ENCODE peak calls at places on chromosomes 12 and 14, in five cellular contexts. L is fibroblast of lung, W is MM.1S, M is HCT116, C is psoas muscle. F is an unnamed sample. For H3K27me3, the result is how much of the 10 kb centered on the place peaks cover.

GRCh38 chr12:57476162-57476992 is 3.3 kb downstream of the ARHGAP9 start:
- DNase-seq in L (no peak), W (no peak), M (no peak), C (no peak), F (no peak)

GRCh38 chr12:95412826-95413311 is 61.1 kb upstream of the METAP2 start:
- DNase-seq in L (peak), W (no peak), M (peak), C (no peak), F (peak)

GRCh38 chr12:112285600-112286401 is 96.4 kb downstream of the HECTD4 start:
- DNase-seq in L (no peak), W (no peak), M (no peak), C (no peak), F (no peak)

GRCh38 chr12:1836241-1836803 is 16.0 kb downstream of the LRTM2 start:
- DNase-seq in L (no peak), W (no peak), M (no peak), C (peak), F (no peak)

GRCh38 chr12:24496755-24497154 is 452.1 kb downstream of the BCAT1 start:
- DNase-seq in L (peak), W (no peak), M (no peak), C (no peak), F (peak)

GRCh38 chr12:45268672-45269406 is 52.9 kb downstream of the ANO6 start:
- DNase-seq in L (peak), W (peak), M (peak), C (peak), F (peak)

GRCh38 chr12:54683388-54683787 is 35.2 kb upstream of the DCD start:
- DNase-seq in L (no peak), W (no peak), M (no peak), C (no peak), F (no peak)

GRCh38 chr12:31117203-31118011 is 43.7 kb downstream of the DDX11 start:
- DNase-seq in L (peak), W (peak), M (peak), C (peak), F (no peak)

GRCh38 chr12:45948546-45948945 is 41.8 kb downstream of the SCAF11 start:
- DNase-seq in L (no peak), W (no peak), M (no peak), C (no peak), F (no peak)

GRCh38 chr14:87628129-87628528 is 364.9 kb downstream of the GALC start:
- DNase-seq in L (peak), W (no peak), M (no peak), C (no peak), F (no peak)

GRCh38 chr12:89451876-89452275 is 72.7 kb downstream of the GALNT4 start:
- DNase-seq in L (peak), W (no peak), M (no peak), C (peak), F (peak)

GRCh38 chr12:43370299-43370698 is 181.7 kb downstream of the ADAMTS20 start:
- DNase-seq in L (peak), W (no peak), M (peak), C (no peak), F (peak)

GRCh38 chr12:98399532-98399931 is 115.9 kb upstream of the TMPO start:
- DNase-seq in L (peak), W (peak), M (peak), C (no peak), F (peak)

GRCh38 chr14:89164168-89165074 is 252.6 kb downstream of the FOXN3 start:
- DNase-seq in L (no peak), W (no peak), M (no peak), C (no peak), F (no peak)

GRCh38 chr12:70535896-70536374 is 101.3 kb downstream of the PTPRB start:
- DNase-seq in L (no peak), W (peak), M (no peak), C (no peak), F (no peak)

GRCh38 chr12:101414533-101415119 is 7.1 kb upstream of the ARL1 start:
- DNase-seq in L (peak), W (peak), M (peak), C (no peak), F (peak)

GRCh38 chr14:68977741-68978549 is 1.2 kb downstream of the ACTN1 start:
- DNase-seq in L (peak), W (no peak), M (no peak), C (peak), F (peak)

GRCh38 chr14:68979021-68979721 is at the start of gene ACTN1:
- DNase-seq in L (peak), W (peak), M (peak), C (peak), F (peak)

GRCh38 chr14:68977137-68977740 is 1.9 kb downstream of the ACTN1 start:
- DNase-seq in L (no peak), W (no peak), M (no peak), C (no peak), F (no peak)

GRCh38 chr14:68979722-68980552 is 835 bp upstream of the ACTN1 start:
- DNase-seq in L (peak), W (no peak), M (no peak), C (peak), F (no peak)

DNA sequence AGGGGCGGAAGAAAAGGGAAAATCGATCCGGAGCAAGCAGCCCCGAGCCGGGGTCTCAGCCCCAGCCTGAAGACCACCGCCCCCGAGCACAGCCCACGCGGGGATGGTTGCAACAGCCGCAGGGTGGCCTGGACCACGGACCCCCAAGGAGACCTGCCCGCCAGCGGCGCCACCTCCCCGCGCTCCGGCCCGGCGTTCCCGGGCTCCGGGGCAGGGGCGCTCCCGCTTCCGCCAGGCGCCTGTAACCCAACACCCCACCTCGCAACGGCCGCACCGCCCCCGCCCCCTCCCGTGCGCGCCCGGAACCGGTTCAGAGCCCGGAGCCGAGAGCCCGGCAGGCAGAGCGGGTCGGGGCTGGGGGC is 571 bp downstream of the ACTN1 start:
- DNase-seq in L (peak), W (no peak), M (no peak), C (peak), F (no peak)
- H3K27ac ChIP-seq in L (peak), W (no peak), M (peak), C (peak), F (peak)

DNA sequence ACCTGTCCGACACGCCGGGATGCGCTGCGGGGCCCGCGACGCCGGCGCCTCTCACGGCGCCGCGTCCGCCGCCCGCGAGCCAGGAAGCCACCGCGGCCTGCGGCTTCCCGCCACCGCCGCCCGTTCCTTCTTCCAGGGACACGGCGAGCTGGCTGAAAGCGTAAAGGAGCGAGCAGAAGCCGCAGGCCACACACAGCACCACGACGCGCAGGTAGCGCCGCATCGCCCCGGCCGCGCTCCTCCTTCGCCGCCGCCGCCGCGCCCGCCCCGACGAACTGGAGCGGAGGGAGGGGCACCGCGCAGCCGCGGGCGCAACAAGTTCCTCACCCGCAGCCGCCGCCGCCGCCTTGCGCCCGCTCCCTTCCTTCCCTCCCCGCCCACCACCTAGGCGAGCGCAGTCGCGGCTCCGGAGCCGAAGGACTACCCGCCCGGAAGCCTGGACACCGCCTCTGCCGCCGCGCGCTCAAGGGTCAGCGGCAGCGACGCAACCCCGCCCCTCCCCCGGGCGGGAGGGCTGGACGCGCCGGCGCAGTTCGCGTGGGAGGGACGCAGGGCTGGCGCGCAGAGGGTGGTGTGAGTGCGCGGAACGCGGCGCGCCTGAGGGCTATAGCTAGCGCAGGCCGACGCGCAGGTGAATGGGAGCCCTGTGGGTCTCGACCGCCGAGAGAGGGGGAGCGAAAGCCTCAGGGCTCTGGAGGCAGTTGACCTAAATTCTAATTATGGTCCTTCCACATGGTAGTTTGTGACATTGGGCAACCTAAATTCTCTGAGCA is at the start of gene GXYLT1:
- DNase-seq in L (peak), W (peak), M (peak), C (peak), F (peak)
- TF ChIP-seq CTCF in L (no peak), W (no peak), M (no peak), C (no peak), F (no peak)

GRCh38 chr14:69519701-69520100 is 35.2 kb downstream of the PLEKHD1 start:
- DNase-seq in L (no peak), W (no peak), M (no peak), C (no peak), F (no peak)
- H3K27me3 ChIP-seq in L (under half), W (under half), M (under half), C (under half), F (under half)

GRCh38 chr12:130477221-130477620 is 139.5 kb downstream of the PIWIL1 start:
- DNase-seq in L (no peak), W (no peak), M (no peak), C (no peak), F (no peak)

GRCh38 chr12:130477701-130478100 is 140.0 kb downstream of the PIWIL1 start:
- DNase-seq in L (no peak), W (no peak), M (no peak), C (no peak), F (no peak)

GRCh38 chr12:130476451-130476850 is 138.8 kb downstream of the PIWIL1 start:
- DNase-seq in L (no peak), W (no peak), M (no peak), C (no peak), F (no peak)

GRCh38 chr12:130473266-130473665 is 135.6 kb downstream of the PIWIL1 start:
- DNase-seq in L (no peak), W (no peak), M (no peak), C (no peak), F (no peak)

GRCh38 chr12:130474599-130474998 is 136.9 kb downstream of the PIWIL1 start:
- DNase-seq in L (no peak), W (no peak), M (no peak), C (no peak), F (no peak)
- H3K27ac ChIP-seq in L (no peak), W (no peak), M (no peak), C (no peak), F (no peak)

F was measured in brain microvascular endothelial cell.